ENCODE peak calls at places on chromosomes 11 and 22, in six cellular contexts. D is foreskin fibroblast, C is GM23338, E is NB4, J is coronary artery, L is mammary epithelial cell. T is an unnamed sample.
A peak's percentile ranks its signal among the peaks of the same experiment; 100 is the strongest.

GRCh38 chr11:77471520-77472234 is 2.2 kb downstream of the PAK1 start:
- DNase-seq in D (no peak), C (peak; percentile 63), E (peak; percentile 70), J (no peak), L (peak; percentile 42), T (peak; percentile 49)

GRCh38 chr11:127392575-127392974 is 392.0 kb upstream of the KIRREL3 start:
- DNase-seq in D (no peak), C (peak; percentile 32), E (no peak), J (no peak), L (no peak), T (no peak)

GRCh38 chr22:30694638-30695350 is at the start of gene OSBP2:
- DNase-seq in D (peak; percentile 50), C (peak; percentile 55), E (no peak), J (no peak), L (no peak), T (peak; percentile 37)

GRCh38 chr22:22403306-22403705 is 105.2 kb downstream of the ZNF280B start:
- DNase-seq in D (no peak), C (no peak), E (no peak), J (no peak), L (no peak), T (no peak)

GRCh38 chr22:35839811-35840739 is 122.4 kb downstream of the APOL5 start:
- DNase-seq in D (peak; percentile 99), C (peak; percentile 96), E (peak; percentile 8), J (peak; percentile 91), L (peak; percentile 98), T (peak; percentile 35)

GRCh38 chr11:6468712-6469495 is 4.8 kb downstream of the TRIM3 start:
- DNase-seq in D (peak; percentile 70), C (peak; percentile 100), E (peak; percentile 75), J (peak; percentile 92), L (peak; percentile 19), T (peak; percentile 76)

GRCh38 chr22:26610983-26611382 is 6.8 kb downstream of the CRYBB1 start:
- DNase-seq in D (peak; percentile 15), C (no peak), E (no peak), J (no peak), L (peak; percentile 18), T (peak; percentile 35)

GRCh38 chr11:26028294-26028954 is 303.5 kb upstream of the ANO3 start:
- DNase-seq in D (peak; percentile 80), C (no peak), E (no peak), J (no peak), L (peak; percentile 32), T (no peak)

GRCh38 chr11:64542172-64543125 is 48.6 kb upstream of the SLC22A12 start:
- DNase-seq in D (no peak), C (no peak), E (no peak), J (no peak), L (peak; percentile 80), T (no peak)

GRCh38 chr11:63855975-63856374 is 17.1 kb downstream of the MARK2 start:
- DNase-seq in D (no peak), C (no peak), E (no peak), J (no peak), L (no peak), T (peak; percentile 38)

GRCh38 chr11:69344570-69345145 is 50.7 kb downstream of the MYEOV start:
- DNase-seq in D (no peak), C (no peak), E (no peak), J (peak; percentile 33), L (no peak), T (no peak)

GRCh38 chr11:113447621-113448310 is 27.4 kb downstream of the DRD2 start:
- DNase-seq in D (no peak), C (no peak), E (peak; percentile 9), J (no peak), L (peak; percentile 93), T (peak; percentile 11)

GRCh38 chr11:16412525-16413194 is 56.3 kb upstream of the SOX6 start:
- DNase-seq in D (no peak), C (no peak), E (no peak), J (no peak), L (peak; percentile 41), T (peak; percentile 26)

GRCh38 chr22:19448076-19448607 is 631 bp upstream of the C22orf39 start:
- DNase-seq in D (peak; percentile 78), C (peak; percentile 60), E (peak; percentile 70), J (no peak), L (peak; percentile 35), T (peak; percentile 86)

GRCh38 chr22:21677606-21678443 is 12.0 kb downstream of the PPIL2 start:
- DNase-seq in D (no peak), C (no peak), E (no peak), J (no peak), L (no peak), T (no peak)

GRCh38 chr11:127395034-127395433 is 394.5 kb upstream of the KIRREL3 start:
- DNase-seq in D (no peak), C (no peak), E (no peak), J (no peak), L (no peak), T (no peak)

GRCh38 chr22:19848298-19849224 is 6.1 kb downstream of the GNB1L start:
- DNase-seq in D (peak; percentile 65), C (no peak), E (no peak), J (no peak), L (peak; percentile 65), T (no peak)

GRCh38 chr11:76376746-76377558 is 4.0 kb downstream of the THAP12 start:
- DNase-seq in D (no peak), C (no peak), E (no peak), J (no peak), L (no peak), T (peak; percentile 64)
- H3K4me3 ChIP-seq in D (no peak overlapping the region), C (no peak overlapping the region), E (peak overlapping the region; percentile 2), J (no peak overlapping the region), L (no peak overlapping the region), T (no peak overlapping the region)

DNA sequence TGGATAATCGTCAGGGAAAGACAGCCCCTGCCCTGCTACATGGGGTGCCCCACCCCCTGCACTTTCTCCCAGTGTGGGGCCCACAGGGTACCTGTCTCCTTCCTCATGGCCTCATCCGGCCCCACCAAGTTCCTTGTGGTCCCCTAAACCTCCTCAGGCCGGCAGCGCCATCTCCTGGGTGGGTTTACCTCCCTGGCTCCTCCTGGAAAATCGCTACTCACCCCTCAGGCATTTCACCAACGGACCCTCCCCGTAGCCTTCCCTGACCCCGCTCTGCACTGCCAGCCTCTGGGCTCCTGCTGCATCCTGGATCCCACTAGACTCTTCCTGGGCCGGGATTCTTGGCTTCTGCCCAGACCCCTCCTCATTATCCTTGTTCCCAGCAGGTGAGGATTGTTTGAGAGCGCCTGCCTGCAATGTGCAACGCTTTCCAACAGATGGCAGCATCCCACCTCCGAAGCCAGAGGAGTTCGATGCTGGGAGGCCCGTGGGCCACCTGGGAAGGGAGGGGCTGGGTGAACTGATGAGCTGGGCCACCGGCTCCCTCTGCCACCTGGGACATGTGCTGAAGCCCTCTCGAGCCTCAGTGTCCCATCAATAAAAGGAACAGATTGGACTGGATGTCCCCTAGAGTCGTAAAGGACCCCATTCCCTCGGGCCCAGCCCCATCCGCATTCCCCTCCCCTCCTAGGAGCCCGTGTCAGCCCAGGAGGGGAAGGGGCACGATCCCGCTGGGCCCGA is 44.2 kb upstream of the TTLL12 start:
- DNase-seq in D (peak; percentile 65), C (peak; percentile 93), E (peak; percentile 68), J (no peak), L (peak; percentile 32), T (peak; percentile 72)
- TF ChIP-seq CTCF in D (peak; percentile 81), C (peak; percentile 100), E (peak; percentile 91), J (peak; percentile 82), L (peak; percentile 91), T (peak; percentile 95)

DNA sequence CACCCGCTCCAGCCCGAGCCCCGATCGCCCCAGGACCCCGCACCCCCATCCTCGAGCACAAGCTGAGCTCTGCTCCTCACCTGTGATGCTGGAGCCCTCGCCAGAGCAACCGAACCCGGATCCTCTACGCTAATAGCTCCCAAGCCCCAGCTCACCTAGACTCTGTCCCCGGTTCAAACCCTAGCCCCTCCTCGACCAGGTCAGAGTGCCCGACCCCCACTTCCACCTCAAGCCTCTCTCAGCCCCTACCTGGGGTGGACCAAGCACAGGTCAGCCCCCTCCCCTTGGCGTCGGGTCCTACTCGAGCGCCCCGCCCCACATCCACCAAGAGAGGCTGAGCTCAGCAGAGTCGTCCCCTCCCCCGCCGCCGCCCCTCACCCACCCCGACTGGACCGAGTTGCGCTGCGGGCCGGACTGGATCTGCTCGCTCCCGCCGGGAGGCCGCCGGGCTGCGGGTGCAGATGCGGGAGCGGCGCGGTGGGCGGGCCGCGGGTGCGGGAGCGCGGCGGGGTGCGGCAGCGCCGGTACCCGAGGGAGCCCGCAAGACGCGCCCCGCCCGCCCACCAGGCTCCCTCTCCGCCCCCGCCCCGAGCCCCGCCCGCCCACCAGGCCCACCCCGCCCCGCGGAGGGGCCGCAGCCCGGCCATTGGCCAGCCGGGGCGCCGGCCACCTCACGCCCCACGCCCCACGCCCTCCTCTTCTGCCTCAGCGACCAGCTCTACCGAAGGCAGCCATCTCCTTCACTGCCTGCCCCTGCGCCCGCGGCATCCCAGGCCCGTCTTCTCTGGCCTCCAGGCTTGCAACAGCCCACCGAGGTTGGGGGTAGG is 577 bp upstream of the DKK3 start:
- DNase-seq in D (peak; percentile 84), C (peak; percentile 88), E (no peak), J (peak; percentile 85), L (peak; percentile 36), T (no peak)
- H3K4me3 ChIP-seq in D (peak overlapping the region; percentile 95), C (peak overlapping the region; percentile 87), E (no peak overlapping the region), J (peak overlapping the region; percentile 76), L (peak overlapping the region; percentile 77), T (no peak overlapping the region)

DNA sequence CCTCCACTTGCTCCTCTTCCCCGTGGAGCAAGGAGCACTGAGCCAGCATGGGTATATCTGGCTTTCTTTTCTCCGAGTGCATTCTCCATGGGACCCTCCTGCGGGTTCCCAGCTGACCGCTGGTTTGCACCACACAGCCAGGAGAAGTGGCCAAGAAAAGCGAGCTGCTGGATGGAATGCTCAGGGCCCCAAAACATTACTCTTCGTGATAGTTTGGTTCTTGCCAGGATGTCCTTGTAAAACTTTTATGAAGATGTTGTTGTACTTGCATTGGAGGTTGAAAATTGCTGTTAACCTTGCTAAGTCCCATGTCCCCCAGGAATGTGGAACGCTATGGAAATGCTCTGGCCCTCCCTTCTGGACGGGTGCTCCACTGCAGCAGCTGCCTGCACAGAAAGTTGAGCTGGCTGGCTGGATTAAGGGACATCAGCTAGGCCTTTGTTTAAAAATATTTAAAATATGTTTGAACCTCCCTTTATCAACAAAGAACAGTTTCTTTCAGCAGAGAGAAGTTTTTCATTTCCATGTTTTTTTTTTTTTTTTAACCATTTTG is 68.7 kb downstream of the ZNRF3 start:
- DNase-seq in D (peak; percentile 52), C (peak; percentile 61), E (no peak), J (no peak), L (no peak), T (no peak)
- TF ChIP-seq CTCF in D (peak; percentile 25), C (peak; percentile 27), E (no peak), J (no peak), L (no peak), T (no peak)